ENCODE peak calls at places on chromosomes 5 and 9, in eight cellular contexts. One of them, this sample, is unnamed.

GRCh38 chr5:8766448-8766847 is 779.4 kb downstream of the SEMA5A start:
- DNase-seq in activated CD4-positive, alpha-beta T cell treated with anti-CD3 and anti-CD28 coated beads for 24 hours: no peak
- DNase-seq in HuH-7: no peak
- DNase-seq in stimulated activated naive CD8-positive, alpha-beta T cell treated with anti-CD3 and anti-CD28 coated beads, Interleukin-15, Interleukin-2, amounts not matched to agents 100 U/mL and 50 U/mL, for 24 hours: no peak
- DNase-seq in fibroblast of the aortic adventitia: no peak
- DNase-seq in DMS153: no peak
- DNase-seq in LoVo: no peak
- DNase-seq in activated gamma-delta T cell treated with anti-CD3 and anti-CD28 coated beads, Interleukin-2, amount 50 U/mL, for 16 hours: no peak
- DNase-seq in this sample: no peak

GRCh38 chr5:39167141-39167972 is 52.0 kb downstream of the FYB1 start:
- DNase-seq in activated CD4-positive, alpha-beta T cell treated with anti-CD3 and anti-CD28 coated beads for 24 hours: no peak
- DNase-seq in HuH-7: no peak
- DNase-seq in stimulated activated naive CD8-positive, alpha-beta T cell treated with anti-CD3 and anti-CD28 coated beads, Interleukin-15, Interleukin-2, amounts not matched to agents 100 U/mL and 50 U/mL, for 24 hours: no peak
- DNase-seq in fibroblast of the aortic adventitia: peak
- DNase-seq in DMS153: no peak
- DNase-seq in LoVo: no peak
- DNase-seq in activated gamma-delta T cell treated with anti-CD3 and anti-CD28 coated beads, Interleukin-2, amount 50 U/mL, for 16 hours: no peak
- DNase-seq in this sample: peak

GRCh38 chr9:110257097-110257955 is 1.0 kb upstream of the TXN start:
- DNase-seq in activated CD4-positive, alpha-beta T cell treated with anti-CD3 and anti-CD28 coated beads for 24 hours: no peak
- DNase-seq in HuH-7: peak
- DNase-seq in stimulated activated naive CD8-positive, alpha-beta T cell treated with anti-CD3 and anti-CD28 coated beads, Interleukin-15, Interleukin-2, amounts not matched to agents 100 U/mL and 50 U/mL, for 24 hours: peak
- DNase-seq in fibroblast of the aortic adventitia: no peak
- DNase-seq in DMS153: no peak
- DNase-seq in LoVo: no peak
- DNase-seq in activated gamma-delta T cell treated with anti-CD3 and anti-CD28 coated beads, Interleukin-2, amount 50 U/mL, for 16 hours: no peak
- DNase-seq in this sample: no peak

GRCh38 chr5:125325488-125325887 is 579.0 kb upstream of the ZNF608 start:
- DNase-seq in activated CD4-positive, alpha-beta T cell treated with anti-CD3 and anti-CD28 coated beads for 24 hours: no peak
- DNase-seq in HuH-7: no peak
- DNase-seq in stimulated activated naive CD8-positive, alpha-beta T cell treated with anti-CD3 and anti-CD28 coated beads, Interleukin-15, Interleukin-2, amounts not matched to agents 100 U/mL and 50 U/mL, for 24 hours: no peak
- DNase-seq in fibroblast of the aortic adventitia: no peak
- DNase-seq in DMS153: no peak
- DNase-seq in LoVo: no peak
- DNase-seq in activated gamma-delta T cell treated with anti-CD3 and anti-CD28 coated beads, Interleukin-2, amount 50 U/mL, for 16 hours: no peak
- DNase-seq in this sample: no peak

GRCh38 chr5:10768304-10768899 is 7.4 kb upstream of the DAP start:
- DNase-seq in activated CD4-positive, alpha-beta T cell treated with anti-CD3 and anti-CD28 coated beads for 24 hours: no peak
- DNase-seq in HuH-7: no peak
- DNase-seq in stimulated activated naive CD8-positive, alpha-beta T cell treated with anti-CD3 and anti-CD28 coated beads, Interleukin-15, Interleukin-2, amounts not matched to agents 100 U/mL and 50 U/mL, for 24 hours: no peak
- DNase-seq in fibroblast of the aortic adventitia: no peak
- DNase-seq in DMS153: no peak
- DNase-seq in LoVo: no peak
- DNase-seq in activated gamma-delta T cell treated with anti-CD3 and anti-CD28 coated beads, Interleukin-2, amount 50 U/mL, for 16 hours: no peak
- DNase-seq in this sample: no peak

GRCh38 chr9:32404856-32405255 is 20.4 kb downstream of the ACO1 start:
- DNase-seq in activated CD4-positive, alpha-beta T cell treated with anti-CD3 and anti-CD28 coated beads for 24 hours: no peak
- DNase-seq in HuH-7: no peak
- DNase-seq in stimulated activated naive CD8-positive, alpha-beta T cell treated with anti-CD3 and anti-CD28 coated beads, Interleukin-15, Interleukin-2, amounts not matched to agents 100 U/mL and 50 U/mL, for 24 hours: no peak
- DNase-seq in fibroblast of the aortic adventitia: no peak
- DNase-seq in DMS153: no peak
- DNase-seq in LoVo: no peak
- DNase-seq in activated gamma-delta T cell treated with anti-CD3 and anti-CD28 coated beads, Interleukin-2, amount 50 U/mL, for 16 hours: no peak
- DNase-seq in this sample: no peak

GRCh38 chr5:159171274-159171673 is 38.1 kb downstream of the RNF145 start:
- DNase-seq in activated CD4-positive, alpha-beta T cell treated with anti-CD3 and anti-CD28 coated beads for 24 hours: no peak
- DNase-seq in HuH-7: no peak
- DNase-seq in stimulated activated naive CD8-positive, alpha-beta T cell treated with anti-CD3 and anti-CD28 coated beads, Interleukin-15, Interleukin-2, amounts not matched to agents 100 U/mL and 50 U/mL, for 24 hours: no peak
- DNase-seq in fibroblast of the aortic adventitia: no peak
- DNase-seq in DMS153: no peak
- DNase-seq in LoVo: no peak
- DNase-seq in activated gamma-delta T cell treated with anti-CD3 and anti-CD28 coated beads, Interleukin-2, amount 50 U/mL, for 16 hours: no peak
- DNase-seq in this sample: no peak

GRCh38 chr5:17315710-17316221 is 98.3 kb downstream of the BASP1 start:
- DNase-seq in activated CD4-positive, alpha-beta T cell treated with anti-CD3 and anti-CD28 coated beads for 24 hours: no peak
- DNase-seq in HuH-7: no peak
- DNase-seq in stimulated activated naive CD8-positive, alpha-beta T cell treated with anti-CD3 and anti-CD28 coated beads, Interleukin-15, Interleukin-2, amounts not matched to agents 100 U/mL and 50 U/mL, for 24 hours: no peak
- DNase-seq in fibroblast of the aortic adventitia: peak
- DNase-seq in DMS153: peak
- DNase-seq in LoVo: no peak
- DNase-seq in activated gamma-delta T cell treated with anti-CD3 and anti-CD28 coated beads, Interleukin-2, amount 50 U/mL, for 16 hours: no peak
- DNase-seq in this sample: peak

GRCh38 chr9:77708416-77708815 is 60.3 kb upstream of the GNA14 start:
- DNase-seq in activated CD4-positive, alpha-beta T cell treated with anti-CD3 and anti-CD28 coated beads for 24 hours: no peak
- DNase-seq in HuH-7: no peak
- DNase-seq in stimulated activated naive CD8-positive, alpha-beta T cell treated with anti-CD3 and anti-CD28 coated beads, Interleukin-15, Interleukin-2, amounts not matched to agents 100 U/mL and 50 U/mL, for 24 hours: no peak
- DNase-seq in fibroblast of the aortic adventitia: peak
- DNase-seq in DMS153: no peak
- DNase-seq in LoVo: no peak
- DNase-seq in activated gamma-delta T cell treated with anti-CD3 and anti-CD28 coated beads, Interleukin-2, amount 50 U/mL, for 16 hours: no peak
- DNase-seq in this sample: peak

GRCh38 chr5:172859966-172860365 is 25.9 kb downstream of the ERGIC1 start:
- DNase-seq in activated CD4-positive, alpha-beta T cell treated with anti-CD3 and anti-CD28 coated beads for 24 hours: no peak
- DNase-seq in HuH-7: no peak
- DNase-seq in stimulated activated naive CD8-positive, alpha-beta T cell treated with anti-CD3 and anti-CD28 coated beads, Interleukin-15, Interleukin-2, amounts not matched to agents 100 U/mL and 50 U/mL, for 24 hours: no peak
- DNase-seq in fibroblast of the aortic adventitia: no peak
- DNase-seq in DMS153: no peak
- DNase-seq in LoVo: no peak
- DNase-seq in activated gamma-delta T cell treated with anti-CD3 and anti-CD28 coated beads, Interleukin-2, amount 50 U/mL, for 16 hours: no peak
- DNase-seq in this sample: no peak

GRCh38 chr9:78191931-78192330 is 43.9 kb upstream of the CEP78 start:
- DNase-seq in activated CD4-positive, alpha-beta T cell treated with anti-CD3 and anti-CD28 coated beads for 24 hours: no peak
- DNase-seq in HuH-7: no peak
- DNase-seq in stimulated activated naive CD8-positive, alpha-beta T cell treated with anti-CD3 and anti-CD28 coated beads, Interleukin-15, Interleukin-2, amounts not matched to agents 100 U/mL and 50 U/mL, for 24 hours: no peak
- DNase-seq in fibroblast of the aortic adventitia: no peak
- DNase-seq in DMS153: no peak
- DNase-seq in LoVo: no peak
- DNase-seq in activated gamma-delta T cell treated with anti-CD3 and anti-CD28 coated beads, Interleukin-2, amount 50 U/mL, for 16 hours: no peak
- DNase-seq in this sample: no peak

GRCh38 chr5:1002836-1003235 is 5.8 kb upstream of the NKD2 start:
- DNase-seq in activated CD4-positive, alpha-beta T cell treated with anti-CD3 and anti-CD28 coated beads for 24 hours: no peak
- DNase-seq in HuH-7: no peak
- DNase-seq in stimulated activated naive CD8-positive, alpha-beta T cell treated with anti-CD3 and anti-CD28 coated beads, Interleukin-15, Interleukin-2, amounts not matched to agents 100 U/mL and 50 U/mL, for 24 hours: no peak
- DNase-seq in fibroblast of the aortic adventitia: no peak
- DNase-seq in DMS153: no peak
- DNase-seq in LoVo: no peak
- DNase-seq in activated gamma-delta T cell treated with anti-CD3 and anti-CD28 coated beads, Interleukin-2, amount 50 U/mL, for 16 hours: no peak
- DNase-seq in this sample: no peak

GRCh38 chr9:15317836-15318235 is 10.8 kb upstream of the TTC39B start:
- DNase-seq in activated CD4-positive, alpha-beta T cell treated with anti-CD3 and anti-CD28 coated beads for 24 hours: no peak
- DNase-seq in HuH-7: no peak
- DNase-seq in stimulated activated naive CD8-positive, alpha-beta T cell treated with anti-CD3 and anti-CD28 coated beads, Interleukin-15, Interleukin-2, amounts not matched to agents 100 U/mL and 50 U/mL, for 24 hours: no peak
- DNase-seq in fibroblast of the aortic adventitia: peak
- DNase-seq in DMS153: no peak
- DNase-seq in LoVo: no peak
- DNase-seq in activated gamma-delta T cell treated with anti-CD3 and anti-CD28 coated beads, Interleukin-2, amount 50 U/mL, for 16 hours: no peak
- DNase-seq in this sample: peak

GRCh38 chr5:105952875-105953274 is 1717.9 kb downstream of the EFNA5 start:
- DNase-seq in activated CD4-positive, alpha-beta T cell treated with anti-CD3 and anti-CD28 coated beads for 24 hours: no peak
- DNase-seq in HuH-7: no peak
- DNase-seq in stimulated activated naive CD8-positive, alpha-beta T cell treated with anti-CD3 and anti-CD28 coated beads, Interleukin-15, Interleukin-2, amounts not matched to agents 100 U/mL and 50 U/mL, for 24 hours: no peak
- DNase-seq in fibroblast of the aortic adventitia: peak
- DNase-seq in DMS153: peak
- DNase-seq in LoVo: no peak
- DNase-seq in activated gamma-delta T cell treated with anti-CD3 and anti-CD28 coated beads, Interleukin-2, amount 50 U/mL, for 16 hours: no peak
- DNase-seq in this sample: peak

GRCh38 chr9:37464426-37465248 is 613 bp downstream of the ZBTB5 start:
- DNase-seq in activated CD4-positive, alpha-beta T cell treated with anti-CD3 and anti-CD28 coated beads for 24 hours: peak
- DNase-seq in HuH-7: no peak
- DNase-seq in stimulated activated naive CD8-positive, alpha-beta T cell treated with anti-CD3 and anti-CD28 coated beads, Interleukin-15, Interleukin-2, amounts not matched to agents 100 U/mL and 50 U/mL, for 24 hours: peak
- DNase-seq in fibroblast of the aortic adventitia: peak
- DNase-seq in DMS153: no peak
- DNase-seq in LoVo: peak
- DNase-seq in activated gamma-delta T cell treated with anti-CD3 and anti-CD28 coated beads, Interleukin-2, amount 50 U/mL, for 16 hours: peak
- DNase-seq in this sample: peak

GRCh38 chr9:5825896-5826622 is 6.9 kb downstream of the ERMP1 start:
- DNase-seq in activated CD4-positive, alpha-beta T cell treated with anti-CD3 and anti-CD28 coated beads for 24 hours: no peak
- DNase-seq in HuH-7: no peak
- DNase-seq in stimulated activated naive CD8-positive, alpha-beta T cell treated with anti-CD3 and anti-CD28 coated beads, Interleukin-15, Interleukin-2, amounts not matched to agents 100 U/mL and 50 U/mL, for 24 hours: no peak
- DNase-seq in fibroblast of the aortic adventitia: no peak
- DNase-seq in DMS153: no peak
- DNase-seq in LoVo: no peak
- DNase-seq in activated gamma-delta T cell treated with anti-CD3 and anti-CD28 coated beads, Interleukin-2, amount 50 U/mL, for 16 hours: no peak
- DNase-seq in this sample: no peak

GRCh38 chr5:126335871-126336270 is 87.3 kb upstream of the GRAMD2B start:
- DNase-seq in activated CD4-positive, alpha-beta T cell treated with anti-CD3 and anti-CD28 coated beads for 24 hours: no peak
- DNase-seq in HuH-7: no peak
- DNase-seq in stimulated activated naive CD8-positive, alpha-beta T cell treated with anti-CD3 and anti-CD28 coated beads, Interleukin-15, Interleukin-2, amounts not matched to agents 100 U/mL and 50 U/mL, for 24 hours: no peak
- DNase-seq in fibroblast of the aortic adventitia: no peak
- DNase-seq in DMS153: peak
- DNase-seq in LoVo: no peak
- DNase-seq in activated gamma-delta T cell treated with anti-CD3 and anti-CD28 coated beads, Interleukin-2, amount 50 U/mL, for 16 hours: no peak
- DNase-seq in this sample: no peak

GRCh38 chr9:128919409-128919808 is 1.4 kb upstream of the PHYHD1 start:
- DNase-seq in activated CD4-positive, alpha-beta T cell treated with anti-CD3 and anti-CD28 coated beads for 24 hours: no peak
- DNase-seq in HuH-7: peak
- DNase-seq in stimulated activated naive CD8-positive, alpha-beta T cell treated with anti-CD3 and anti-CD28 coated beads, Interleukin-15, Interleukin-2, amounts not matched to agents 100 U/mL and 50 U/mL, for 24 hours: no peak
- DNase-seq in fibroblast of the aortic adventitia: no peak
- DNase-seq in DMS153: no peak
- DNase-seq in LoVo: no peak
- DNase-seq in activated gamma-delta T cell treated with anti-CD3 and anti-CD28 coated beads, Interleukin-2, amount 50 U/mL, for 16 hours: no peak
- DNase-seq in this sample: no peak

GRCh38 chr5:10649518-10650410 is 85.9 kb downstream of the ANKRD33B start:
- DNase-seq in activated CD4-positive, alpha-beta T cell treated with anti-CD3 and anti-CD28 coated beads for 24 hours: no peak
- DNase-seq in HuH-7: no peak
- DNase-seq in stimulated activated naive CD8-positive, alpha-beta T cell treated with anti-CD3 and anti-CD28 coated beads, Interleukin-15, Interleukin-2, amounts not matched to agents 100 U/mL and 50 U/mL, for 24 hours: no peak
- DNase-seq in fibroblast of the aortic adventitia: no peak
- DNase-seq in DMS153: no peak
- DNase-seq in LoVo: no peak
- DNase-seq in activated gamma-delta T cell treated with anti-CD3 and anti-CD28 coated beads, Interleukin-2, amount 50 U/mL, for 16 hours: no peak
- DNase-seq in this sample: no peak

GRCh38 chr5:30561771-30562170 is 631.7 kb upstream of the CDH6 start:
- DNase-seq in activated CD4-positive, alpha-beta T cell treated with anti-CD3 and anti-CD28 coated beads for 24 hours: no peak
- DNase-seq in HuH-7: no peak
- DNase-seq in stimulated activated naive CD8-positive, alpha-beta T cell treated with anti-CD3 and anti-CD28 coated beads, Interleukin-15, Interleukin-2, amounts not matched to agents 100 U/mL and 50 U/mL, for 24 hours: no peak
- DNase-seq in fibroblast of the aortic adventitia: no peak
- DNase-seq in DMS153: no peak
- DNase-seq in LoVo: no peak
- DNase-seq in activated gamma-delta T cell treated with anti-CD3 and anti-CD28 coated beads, Interleukin-2, amount 50 U/mL, for 16 hours: no peak
- DNase-seq in this sample: no peak

GRCh38 chr9:111118256-111118950 is 80.1 kb upstream of the LPAR1 start:
- DNase-seq in activated CD4-positive, alpha-beta T cell treated with anti-CD3 and anti-CD28 coated beads for 24 hours: no peak
- DNase-seq in HuH-7: no peak
- DNase-seq in stimulated activated naive CD8-positive, alpha-beta T cell treated with anti-CD3 and anti-CD28 coated beads, Interleukin-15, Interleukin-2, amounts not matched to agents 100 U/mL and 50 U/mL, for 24 hours: no peak
- DNase-seq in fibroblast of the aortic adventitia: peak
- DNase-seq in DMS153: no peak
- DNase-seq in LoVo: no peak
- DNase-seq in activated gamma-delta T cell treated with anti-CD3 and anti-CD28 coated beads, Interleukin-2, amount 50 U/mL, for 16 hours: no peak
- DNase-seq in this sample: peak

GRCh38 chr5:71734141-71734540 is 15.1 kb downstream of the CARTPT start:
- DNase-seq in activated CD4-positive, alpha-beta T cell treated with anti-CD3 and anti-CD28 coated beads for 24 hours: no peak
- DNase-seq in HuH-7: no peak
- DNase-seq in stimulated activated naive CD8-positive, alpha-beta T cell treated with anti-CD3 and anti-CD28 coated beads, Interleukin-15, Interleukin-2, amounts not matched to agents 100 U/mL and 50 U/mL, for 24 hours: no peak
- DNase-seq in fibroblast of the aortic adventitia: no peak
- DNase-seq in DMS153: no peak
- DNase-seq in LoVo: no peak
- DNase-seq in activated gamma-delta T cell treated with anti-CD3 and anti-CD28 coated beads, Interleukin-2, amount 50 U/mL, for 16 hours: no peak
- DNase-seq in this sample: no peak

GRCh38 chr5:13987843-13988464 is 43.5 kb upstream of the DNAH5 start:
- DNase-seq in activated CD4-positive, alpha-beta T cell treated with anti-CD3 and anti-CD28 coated beads for 24 hours: peak
- DNase-seq in HuH-7: peak
- DNase-seq in stimulated activated naive CD8-positive, alpha-beta T cell treated with anti-CD3 and anti-CD28 coated beads, Interleukin-15, Interleukin-2, amounts not matched to agents 100 U/mL and 50 U/mL, for 24 hours: peak
- DNase-seq in fibroblast of the aortic adventitia: peak
- DNase-seq in DMS153: peak
- DNase-seq in LoVo: peak
- DNase-seq in activated gamma-delta T cell treated with anti-CD3 and anti-CD28 coated beads, Interleukin-2, amount 50 U/mL, for 16 hours: no peak
- DNase-seq in this sample: peak

GRCh38 chr5:27855491-27855890 is 817.1 kb upstream of the CDH9 start:
- DNase-seq in activated CD4-positive, alpha-beta T cell treated with anti-CD3 and anti-CD28 coated beads for 24 hours: no peak
- DNase-seq in HuH-7: no peak
- DNase-seq in stimulated activated naive CD8-positive, alpha-beta T cell treated with anti-CD3 and anti-CD28 coated beads, Interleukin-15, Interleukin-2, amounts not matched to agents 100 U/mL and 50 U/mL, for 24 hours: no peak
- DNase-seq in fibroblast of the aortic adventitia: no peak
- DNase-seq in DMS153: no peak
- DNase-seq in LoVo: peak
- DNase-seq in activated gamma-delta T cell treated with anti-CD3 and anti-CD28 coated beads, Interleukin-2, amount 50 U/mL, for 16 hours: no peak
- DNase-seq in this sample: no peak

GRCh38 chr5:134289509-134290113 is 63.7 kb upstream of the PPP2CA start:
- DNase-seq in activated CD4-positive, alpha-beta T cell treated with anti-CD3 and anti-CD28 coated beads for 24 hours: no peak
- DNase-seq in HuH-7: peak
- DNase-seq in stimulated activated naive CD8-positive, alpha-beta T cell treated with anti-CD3 and anti-CD28 coated beads, Interleukin-15, Interleukin-2, amounts not matched to agents 100 U/mL and 50 U/mL, for 24 hours: peak
- DNase-seq in fibroblast of the aortic adventitia: peak
- DNase-seq in DMS153: peak
- DNase-seq in LoVo: peak
- DNase-seq in activated gamma-delta T cell treated with anti-CD3 and anti-CD28 coated beads, Interleukin-2, amount 50 U/mL, for 16 hours: peak
- DNase-seq in this sample: peak

GRCh38 chr5:27308151-27308550 is 269.8 kb upstream of the CDH9 start:
- DNase-seq in activated CD4-positive, alpha-beta T cell treated with anti-CD3 and anti-CD28 coated beads for 24 hours: no peak
- DNase-seq in HuH-7: no peak
- DNase-seq in stimulated activated naive CD8-positive, alpha-beta T cell treated with anti-CD3 and anti-CD28 coated beads, Interleukin-15, Interleukin-2, amounts not matched to agents 100 U/mL and 50 U/mL, for 24 hours: no peak
- DNase-seq in fibroblast of the aortic adventitia: no peak
- DNase-seq in DMS153: no peak
- DNase-seq in LoVo: peak
- DNase-seq in activated gamma-delta T cell treated with anti-CD3 and anti-CD28 coated beads, Interleukin-2, amount 50 U/mL, for 16 hours: no peak
- DNase-seq in this sample: peak

GRCh38 chr5:2371419-2371710 is 380.1 kb downstream of the IRX2 start:
- DNase-seq in activated CD4-positive, alpha-beta T cell treated with anti-CD3 and anti-CD28 coated beads for 24 hours: no peak
- DNase-seq in HuH-7: no peak
- DNase-seq in stimulated activated naive CD8-positive, alpha-beta T cell treated with anti-CD3 and anti-CD28 coated beads, Interleukin-15, Interleukin-2, amounts not matched to agents 100 U/mL and 50 U/mL, for 24 hours: no peak
- DNase-seq in fibroblast of the aortic adventitia: no peak
- DNase-seq in DMS153: no peak
- DNase-seq in LoVo: no peak
- DNase-seq in activated gamma-delta T cell treated with anti-CD3 and anti-CD28 coated beads, Interleukin-2, amount 50 U/mL, for 16 hours: no peak
- DNase-seq in this sample: no peak

GRCh38 chr5:455806-456205 is 12.8 kb downstream of the EXOC3 start:
- DNase-seq in activated CD4-positive, alpha-beta T cell treated with anti-CD3 and anti-CD28 coated beads for 24 hours: no peak
- DNase-seq in HuH-7: no peak
- DNase-seq in stimulated activated naive CD8-positive, alpha-beta T cell treated with anti-CD3 and anti-CD28 coated beads, Interleukin-15, Interleukin-2, amounts not matched to agents 100 U/mL and 50 U/mL, for 24 hours: no peak
- DNase-seq in fibroblast of the aortic adventitia: no peak
- DNase-seq in DMS153: no peak
- DNase-seq in LoVo: no peak
- DNase-seq in activated gamma-delta T cell treated with anti-CD3 and anti-CD28 coated beads, Interleukin-2, amount 50 U/mL, for 16 hours: no peak
- DNase-seq in this sample: no peak

GRCh38 chr5:127101533-127101932 is 28.2 kb upstream of the C5orf63 start:
- DNase-seq in activated CD4-positive, alpha-beta T cell treated with anti-CD3 and anti-CD28 coated beads for 24 hours: no peak
- DNase-seq in HuH-7: no peak
- DNase-seq in stimulated activated naive CD8-positive, alpha-beta T cell treated with anti-CD3 and anti-CD28 coated beads, Interleukin-15, Interleukin-2, amounts not matched to agents 100 U/mL and 50 U/mL, for 24 hours: no peak
- DNase-seq in fibroblast of the aortic adventitia: no peak
- DNase-seq in DMS153: no peak
- DNase-seq in LoVo: no peak
- DNase-seq in activated gamma-delta T cell treated with anti-CD3 and anti-CD28 coated beads, Interleukin-2, amount 50 U/mL, for 16 hours: no peak
- DNase-seq in this sample: no peak

GRCh38 chr9:75185585-75186170 is 97.4 kb downstream of the OSTF1 start:
- DNase-seq in activated CD4-positive, alpha-beta T cell treated with anti-CD3 and anti-CD28 coated beads for 24 hours: peak
- DNase-seq in HuH-7: peak
- DNase-seq in stimulated activated naive CD8-positive, alpha-beta T cell treated with anti-CD3 and anti-CD28 coated beads, Interleukin-15, Interleukin-2, amounts not matched to agents 100 U/mL and 50 U/mL, for 24 hours: peak
- DNase-seq in fibroblast of the aortic adventitia: peak
- DNase-seq in DMS153: peak
- DNase-seq in LoVo: peak
- DNase-seq in activated gamma-delta T cell treated with anti-CD3 and anti-CD28 coated beads, Interleukin-2, amount 50 U/mL, for 16 hours: peak
- DNase-seq in this sample: peak

GRCh38 chr9:87140605-87141109 is 193.4 kb upstream of the GAS1 start:
- DNase-seq in activated CD4-positive, alpha-beta T cell treated with anti-CD3 and anti-CD28 coated beads for 24 hours: no peak
- DNase-seq in HuH-7: no peak
- DNase-seq in stimulated activated naive CD8-positive, alpha-beta T cell treated with anti-CD3 and anti-CD28 coated beads, Interleukin-15, Interleukin-2, amounts not matched to agents 100 U/mL and 50 U/mL, for 24 hours: no peak
- DNase-seq in fibroblast of the aortic adventitia: no peak
- DNase-seq in DMS153: no peak
- DNase-seq in LoVo: no peak
- DNase-seq in activated gamma-delta T cell treated with anti-CD3 and anti-CD28 coated beads, Interleukin-2, amount 50 U/mL, for 16 hours: no peak
- DNase-seq in this sample: peak

GRCh38 chr5:40410231-40410861 is 269.4 kb upstream of the PTGER4 start:
- DNase-seq in activated CD4-positive, alpha-beta T cell treated with anti-CD3 and anti-CD28 coated beads for 24 hours: no peak
- DNase-seq in HuH-7: no peak
- DNase-seq in stimulated activated naive CD8-positive, alpha-beta T cell treated with anti-CD3 and anti-CD28 coated beads, Interleukin-15, Interleukin-2, amounts not matched to agents 100 U/mL and 50 U/mL, for 24 hours: peak
- DNase-seq in fibroblast of the aortic adventitia: peak
- DNase-seq in DMS153: peak
- DNase-seq in LoVo: no peak
- DNase-seq in activated gamma-delta T cell treated with anti-CD3 and anti-CD28 coated beads, Interleukin-2, amount 50 U/mL, for 16 hours: peak
- DNase-seq in this sample: peak

GRCh38 chr9:95726756-95727155 is 148.7 kb upstream of the ERCC6L2 start:
- DNase-seq in activated CD4-positive, alpha-beta T cell treated with anti-CD3 and anti-CD28 coated beads for 24 hours: no peak
- DNase-seq in HuH-7: peak
- DNase-seq in stimulated activated naive CD8-positive, alpha-beta T cell treated with anti-CD3 and anti-CD28 coated beads, Interleukin-15, Interleukin-2, amounts not matched to agents 100 U/mL and 50 U/mL, for 24 hours: no peak
- DNase-seq in fibroblast of the aortic adventitia: peak
- DNase-seq in DMS153: no peak
- DNase-seq in LoVo: no peak
- DNase-seq in activated gamma-delta T cell treated with anti-CD3 and anti-CD28 coated beads, Interleukin-2, amount 50 U/mL, for 16 hours: no peak
- DNase-seq in this sample: peak

This sample was measured in fibroblast of mammary gland.